ENCODE peak calls at places on chromosomes 1 and 21, in six cellular contexts. Y, D, L, H, S and Z are unnamed samples.

GRCh38 chr1:119626841-119627240 is 21.2 kb downstream of the ZNF697 start:
- DNase-seq in Y (no peak), D (no peak), L (no peak), H (no peak), S (no peak), Z (no peak)

GRCh38 chr1:37342736-37343135 is 131.6 kb upstream of the ZC3H12A start:
- DNase-seq in Y (no peak), D (no peak), L (no peak), H (no peak), S (no peak), Z (no peak)

GRCh38 chr1:109895720-109896504 is 14.7 kb upstream of the CSF1 start:
- DNase-seq in Y (no peak), D (no peak), L (no peak), H (no peak), S (no peak), Z (no peak)

GRCh38 chr1:173666646-173667045 is 3.0 kb downstream of the ANKRD45 start:
- DNase-seq in Y (no peak), D (no peak), L (no peak), H (no peak), S (no peak), Z (no peak)

GRCh38 chr1:1614204-1614953 is 921 bp upstream of the MIB2 start:
- DNase-seq in Y (peak; percentile 53), D (peak; percentile 69), L (peak; percentile 71), H (no peak), S (peak; percentile 62), Z (peak; percentile 43)

GRCh38 chr1:116373451-116374339 is 651 bp downstream of the ATP1A1 start:
- DNase-seq in Y (peak; percentile 59), D (peak; percentile 52), L (peak; percentile 65), H (peak; percentile 46), S (peak; percentile 22), Z (peak; percentile 59)

GRCh38 chr21:45306832-45307571 is 19.3 kb upstream of the POFUT2 start:
- DNase-seq in Y (no peak), D (no peak), L (no peak), H (no peak), S (no peak), Z (no peak)

GRCh38 chr1:194071200-194071599 is 884.8 kb upstream of the B3GALT2 start:
- DNase-seq in Y (no peak), D (no peak), L (no peak), H (peak; percentile 61), S (no peak), Z (no peak)

GRCh38 chr1:47160716-47161115 is 23.5 kb downstream of the CYP4A22 start:
- DNase-seq in Y (no peak), D (no peak), L (no peak), H (no peak), S (no peak), Z (no peak)

GRCh38 chr1:231557411-231557810 is 28.9 kb downstream of the TSNAX start:
- DNase-seq in Y (no peak), D (no peak), L (no peak), H (no peak), S (no peak), Z (no peak)

GRCh38 chr1:21511579-21512522 is 2.6 kb downstream of the ALPL start:
- DNase-seq in Y (no peak), D (no peak), L (no peak), H (no peak), S (no peak), Z (no peak)

GRCh38 chr21:26948194-26948593 is 18.7 kb downstream of the ADAMTS5 start:
- DNase-seq in Y (no peak), D (no peak), L (no peak), H (no peak), S (no peak), Z (no peak)

GRCh38 chr1:3903141-3904005 is 3.3 kb upstream of the C1orf174 start:
- DNase-seq in Y (no peak), D (no peak), L (peak; percentile 15), H (no peak), S (no peak), Z (no peak)

GRCh38 chr1:90725961-90726715 is 9.0 kb upstream of the BARHL2 start:
- DNase-seq in Y (no peak), D (no peak), L (no peak), H (no peak), S (no peak), Z (no peak)

GRCh38 chr21:38839683-38840286 is 34.1 kb downstream of the ETS2 start:
- DNase-seq in Y (no peak), D (no peak), L (no peak), H (no peak), S (no peak), Z (no peak)

GRCh38 chr21:46340998-46341397 is 17.0 kb downstream of the PCNT start:
- DNase-seq in Y (no peak), D (no peak), L (no peak), H (no peak), S (no peak), Z (no peak)

GRCh38 chr1:45574105-45574626 is 9.7 kb upstream of the NASP start:
- DNase-seq in Y (no peak), D (no peak), L (no peak), H (no peak), S (no peak), Z (no peak)

GRCh38 chr1:149962736-149963135 is 26.1 kb upstream of the MTMR11 start:
- DNase-seq in Y (no peak), D (no peak), L (no peak), H (no peak), S (no peak), Z (no peak)

GRCh38 chr1:44723496-44724407 is 7.2 kb downstream of the RNU5D-1 start:
- DNase-seq in Y (no peak), D (peak; percentile 25), L (peak; percentile 98), H (no peak), S (no peak), Z (no peak)

GRCh38 chr1:27416387-27417111 is 24.1 kb downstream of the GPR3 start:
- DNase-seq in Y (no peak), D (peak; percentile 39), L (peak; percentile 86), H (peak; percentile 20), S (peak; percentile 30), Z (peak; percentile 53)

GRCh38 chr1:29789221-29789909 is 553.0 kb downstream of the PTPRU start:
- DNase-seq in Y (no peak), D (no peak), L (no peak), H (no peak), S (no peak), Z (no peak)

GRCh38 chr1:200415227-200415626 is 5.4 kb upstream of the ZNF281 start:
- DNase-seq in Y (no peak), D (no peak), L (no peak), H (no peak), S (no peak), Z (no peak)